ENCODE peak calls at places on chromosomes 5 and 9, in ten cellular contexts. T is keratinocyte; J is heart left ventricle; B is left ventricle myocardium inferior; F is GM06990; Q is kidney epithelial cell; A is osteocyte; O is endothelial cell; M is activated CD8-positive, alpha-beta T cell treated with anti-CD3 and anti-CD28 coated beads for 36 hours; P is cardiac fibroblast. Y is an unnamed sample.

GRCh38 chr5:59188415-59189225 is 605.7 kb downstream of the RAB3C start:
- DNase-seq in T (peak; percentile 28), J (peak; percentile 73), B (peak; percentile 67), F (peak; percentile 17), Q (peak; percentile 32), A (peak; percentile 85), O (peak; percentile 60), M (peak; percentile 73), P (peak; percentile 83), Y (peak; percentile 71)

GRCh38 chr5:78746990-78747389 is 98.4 kb upstream of the LHFPL2 start:
- DNase-seq in T (no peak), J (no peak), B (no peak), F (no peak), Q (no peak), A (no peak), O (no peak), M (no peak), P (no peak), Y (no peak)

GRCh38 chr9:113934167-113934566 is 58.1 kb downstream of the ZNF618 start:
- DNase-seq in T (no peak), J (no peak), B (no peak), F (no peak), Q (no peak), A (peak; percentile 42), O (no peak), M (no peak), P (no peak), Y (no peak)

GRCh38 chr5:138138949-138139775 is at the start of gene NME5:
- DNase-seq in T (no peak), J (peak; percentile 76), B (peak; percentile 67), F (peak; percentile 13), Q (peak; percentile 45), A (peak; percentile 86), O (peak; percentile 62), M (peak; percentile 28), P (peak; percentile 42), Y (peak; percentile 77)

GRCh38 chr9:109815366-109815947 is 35.5 kb downstream of the PALM2AKAP2 start:
- DNase-seq in T (no peak), J (no peak), B (no peak), F (no peak), Q (no peak), A (no peak), O (no peak), M (no peak), P (peak; percentile 57), Y (no peak)

GRCh38 chr5:150783422-150783928 is 4.9 kb downstream of the SMIM3 start:
- DNase-seq in T (no peak), J (peak; percentile 64), B (peak; percentile 35), F (peak; percentile 55), Q (no peak), A (no peak), O (no peak), M (peak; percentile 81), P (peak; percentile 93), Y (peak; percentile 44)

GRCh38 chr9:95505676-95506437 is 10.9 kb downstream of the PTCH1 start:
- DNase-seq in T (no peak), J (peak; percentile 56), B (peak; percentile 57), F (peak; percentile 33), Q (no peak), A (no peak), O (peak; percentile 72), M (peak; percentile 48), P (peak; percentile 48), Y (peak; percentile 49)

GRCh38 chr9:78121488-78121887 is 89.9 kb upstream of the GNAQ start:
- DNase-seq in T (no peak), J (peak; percentile 38), B (peak; percentile 45), F (no peak), Q (peak; percentile 19), A (no peak), O (peak; percentile 74), M (peak; percentile 68), P (peak; percentile 79), Y (peak; percentile 43)

GRCh38 chr5:134430001-134430569 is 18.4 kb upstream of the CDKN2AIPNL start:
- DNase-seq in T (no peak), J (no peak), B (no peak), F (no peak), Q (no peak), A (no peak), O (no peak), M (no peak), P (no peak), Y (peak; percentile 37)

GRCh38 chr9:27865031-27865438 is 291.8 kb upstream of the C9orf72 start:
- DNase-seq in T (no peak), J (no peak), B (no peak), F (no peak), Q (peak; percentile 92), A (no peak), O (no peak), M (no peak), P (peak; percentile 25), Y (no peak)

DNA sequence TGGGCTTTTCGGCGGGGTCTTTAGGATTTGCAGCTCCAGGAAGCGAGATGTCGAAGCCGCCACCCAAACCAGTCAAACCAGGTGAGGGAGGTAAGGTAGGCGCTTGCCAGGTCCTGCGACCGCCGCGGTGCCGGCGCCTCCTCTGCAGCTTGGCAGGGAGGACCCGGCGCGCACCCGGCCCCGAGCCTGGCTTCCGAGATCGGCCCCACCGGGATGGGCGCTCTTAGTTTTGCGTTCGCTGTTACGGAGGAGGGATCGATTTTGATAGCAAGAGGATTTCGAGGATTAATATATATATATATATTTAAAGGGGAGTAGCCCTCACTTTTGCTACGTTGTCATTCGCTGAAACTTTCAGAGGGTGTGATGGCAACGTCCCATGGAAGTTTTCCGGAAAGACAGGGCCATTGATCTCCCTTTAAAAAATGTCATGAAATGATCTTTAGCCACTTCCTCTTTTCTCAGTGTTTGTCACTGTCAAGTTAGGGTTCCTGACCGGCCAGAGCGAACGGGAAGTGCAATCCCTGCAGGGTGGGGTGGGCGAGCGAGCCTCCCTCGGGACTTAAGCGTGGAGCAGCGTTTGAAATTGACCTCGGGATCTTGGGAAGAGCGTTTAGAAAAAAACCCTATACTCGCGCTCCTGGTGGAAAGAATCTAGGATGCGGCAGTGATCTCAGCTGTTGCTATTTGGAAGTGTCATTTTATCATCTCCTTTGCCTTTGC is 493 bp downstream of the OSTF1 start:
- DNase-seq in T (no peak), J (peak; percentile 79), B (peak; percentile 74), F (peak; percentile 71), Q (no peak), A (no peak), O (no peak), M (peak; percentile 37), P (peak; percentile 57), Y (peak; percentile 70)
- TF ChIP-seq CTCF in T (peak; percentile 29), J (peak; percentile 26), B (peak; percentile 53), F (no peak), Q (peak; percentile 37), A (peak; percentile 47), O (no peak), M (no peak), P (peak; percentile 38), Y (no peak)

DNA sequence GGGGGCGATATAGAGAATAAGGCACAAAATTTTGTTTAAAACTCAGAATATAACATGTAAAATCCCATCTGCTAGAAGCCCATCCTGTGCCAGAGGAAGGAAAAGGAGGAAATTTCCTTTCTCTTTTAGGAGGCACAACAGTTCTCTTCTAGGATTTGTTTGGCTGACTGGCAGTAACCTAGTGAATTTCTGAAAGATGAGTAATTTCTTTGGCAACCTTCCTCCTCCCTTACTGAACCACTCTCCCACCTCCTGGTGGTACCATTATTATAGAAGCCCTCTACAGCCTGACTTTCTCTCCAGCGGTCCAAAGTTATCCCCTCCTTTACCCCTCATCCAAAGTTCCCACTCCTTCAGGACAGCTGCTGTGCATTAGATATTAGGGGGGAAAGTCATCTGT is 18.3 kb downstream of the MOCS2 start:
- DNase-seq in T (no peak), J (no peak), B (no peak), F (no peak), Q (no peak), A (no peak), O (no peak), M (no peak), P (peak; percentile 62), Y (no peak)
- TF ChIP-seq CTCF in T (no peak), J (no peak), B (no peak), F (no peak), Q (peak; percentile 10), A (peak; percentile 30), O (no peak), M (no peak), P (peak; percentile 10), Y (no peak)

DNA sequence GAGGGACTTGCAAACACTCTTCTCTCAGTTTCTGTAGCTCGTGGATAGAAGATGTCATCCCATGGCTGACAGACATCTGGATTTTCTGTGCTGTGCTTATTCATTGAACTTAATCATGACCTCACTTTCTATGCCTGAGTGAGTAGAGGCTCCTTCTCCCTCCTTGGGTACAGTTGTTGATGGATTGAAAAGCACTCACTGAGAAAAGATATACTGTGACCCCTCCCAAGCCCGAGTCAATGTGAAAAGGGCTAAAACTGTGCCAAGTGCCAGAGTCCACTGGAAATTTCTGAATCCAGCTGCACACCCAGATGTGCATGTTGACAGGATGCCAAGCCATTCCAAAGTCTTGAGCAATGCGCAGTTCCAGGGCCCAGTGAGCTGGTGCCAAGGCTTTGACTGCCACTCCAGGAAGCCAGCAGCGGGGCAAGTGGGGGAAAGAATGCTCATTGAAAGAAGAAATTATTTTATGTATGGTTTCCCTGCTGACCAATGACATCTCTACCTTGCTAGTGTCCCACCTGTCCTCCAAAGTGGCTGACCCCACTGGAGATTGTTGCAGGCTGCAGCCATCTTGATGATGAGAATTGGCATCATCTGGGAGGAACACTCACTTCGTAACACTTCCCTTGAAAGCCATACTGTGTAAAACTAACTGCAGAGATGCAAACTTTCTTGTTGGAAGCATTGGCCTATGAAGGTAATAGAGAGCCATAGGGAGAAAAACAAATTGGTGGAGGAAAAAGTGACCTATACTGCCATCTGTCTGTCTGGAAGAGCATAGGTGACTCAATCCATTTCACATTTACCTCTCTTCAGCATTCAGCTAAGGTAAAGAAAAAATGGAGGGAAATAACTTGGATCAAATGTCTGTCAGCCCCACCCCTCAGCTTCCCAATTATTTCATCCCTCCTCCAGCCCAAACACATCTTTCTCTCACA is 473.2 kb downstream of the NTRK2 start:
- DNase-seq in T (no peak), J (peak; percentile 24), B (peak; percentile 31), F (no peak), Q (peak; percentile 9), A (no peak), O (no peak), M (no peak), P (no peak), Y (peak; percentile 37)
- TF ChIP-seq CTCF in T (peak; percentile 44), J (peak; percentile 33), B (peak; percentile 60), F (peak; percentile 71), Q (peak; percentile 39), A (peak; percentile 75), O (peak; percentile 58), M (no peak), P (peak; percentile 14), Y (peak; percentile 49)

DNA sequence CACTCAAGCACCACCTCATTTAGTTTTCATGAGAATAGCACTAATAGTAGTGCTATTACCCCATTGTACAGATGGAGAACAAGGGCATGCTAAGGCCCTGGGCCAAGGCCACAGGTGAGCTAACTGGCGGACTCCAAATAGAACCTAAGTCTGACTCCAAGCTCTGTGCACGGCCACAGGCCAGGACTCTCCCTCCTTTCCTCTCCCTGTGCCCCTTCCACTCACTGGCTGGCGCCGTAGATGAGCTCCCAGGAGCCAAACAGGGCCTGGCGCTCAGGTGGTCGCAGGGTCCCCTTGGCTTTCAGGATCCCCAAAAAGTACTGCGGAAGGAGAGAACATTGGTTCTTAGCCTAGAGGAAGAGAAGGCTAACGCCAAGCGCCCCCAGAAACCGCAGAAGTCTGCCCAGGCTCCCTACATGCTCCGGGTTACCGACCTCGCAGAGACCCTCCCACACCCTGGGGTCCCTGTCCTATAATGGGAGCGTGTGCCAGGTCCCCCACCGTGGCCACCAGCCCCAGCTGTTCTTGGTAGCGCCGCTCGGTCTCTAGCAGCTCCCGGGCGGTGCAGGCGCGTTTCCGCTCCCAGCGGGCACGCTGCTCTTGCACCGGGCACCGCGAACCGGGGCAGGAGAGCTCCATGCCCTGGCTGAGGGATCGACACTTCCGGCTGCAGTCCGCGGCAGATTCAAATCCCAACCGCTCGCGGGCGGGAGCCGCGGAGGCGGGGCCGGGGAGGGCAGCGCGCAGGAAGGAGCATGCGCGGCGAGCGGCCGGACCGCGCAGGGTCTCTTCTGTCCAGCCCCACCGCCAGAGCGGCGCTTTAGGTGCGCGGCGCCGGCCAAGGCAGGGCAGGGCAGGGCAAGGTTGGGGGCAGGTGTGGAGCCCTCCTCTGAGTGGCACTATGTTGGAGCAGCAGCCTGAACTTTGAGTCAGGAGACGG is at the start of gene ARHGEF39:
- DNase-seq in T (no peak), J (peak; percentile 86), B (peak; percentile 80), F (peak; percentile 90), Q (no peak), A (peak; percentile 93), O (peak; percentile 83), M (peak; percentile 80), P (peak; percentile 66), Y (peak; percentile 91)
- TF ChIP-seq CTCF in T (no peak), J (no peak), B (peak; percentile 34), F (peak; percentile 34), Q (peak; percentile 36), A (peak; percentile 46), O (no peak), M (no peak), P (no peak), Y (peak; percentile 14)

Y was measured in GM12865.